ENCODE peak calls at places on chromosomes 16 and 17, in five cellular contexts. R is fibroblast of the aortic adventitia, W is right lobe of liver, V is SJCRH30, K is Peyer's patch. N is an unnamed sample.

GRCh38 chr16:30924086-30924714 is 828 bp downstream of the FBXL19 start:
- DNase-seq in V (no peak), R (no peak), K (no peak), W (no peak), N (peak; percentile 39)

GRCh38 chr17:20983359-20983637 is 59.5 kb downstream of the USP22 start:
- DNase-seq in K (no peak), R (no peak), W (no peak), V (no peak), N (no peak)

GRCh38 chr16:64253114-64253513 is 868.7 kb downstream of the CDH11 start:
- DNase-seq in W (no peak), R (no peak), K (no peak), V (no peak), N (no peak)

GRCh38 chr17:16269658-16270057 is 52.6 kb downstream of the PIGL start:
- DNase-seq in R (peak; percentile 78), K (no peak), W (no peak), V (no peak), N (no peak)

GRCh38 chr17:82836823-82837357 is 2.9 kb downstream of the ZNF750 start:
- DNase-seq in V (peak; percentile 96), K (no peak), W (no peak), R (no peak), N (no peak)

GRCh38 chr17:36972186-36972686 is 23.5 kb downstream of the AATF start:
- DNase-seq in W (no peak), R (no peak), V (no peak), K (no peak), N (no peak)

GRCh38 chr17:37737081-37737480 is 7.8 kb downstream of the HNF1B start:
- DNase-seq in R (no peak), K (no peak), V (no peak), W (no peak), N (no peak)

GRCh38 chr16:81703177-81704155 is 75.6 kb upstream of the PLCG2 start:
- DNase-seq in W (peak; percentile 43), K (peak; percentile 73), R (peak; percentile 84), V (peak; percentile 82), N (no peak)

GRCh38 chr16:17373533-17373932 is 97.2 kb downstream of the XYLT1 start:
- DNase-seq in V (no peak), K (no peak), R (no peak), W (no peak), N (no peak)

GRCh38 chr17:57823469-57824401 is 26.1 kb downstream of the MRPS23 start:
- DNase-seq in R (peak; percentile 21), K (no peak), V (no peak), W (no peak), N (no peak)

GRCh38 chr17:37494971-37495370 is 5.3 kb downstream of the DUSP14 start:
- DNase-seq in K (no peak), W (no peak), V (no peak), R (no peak), N (no peak)

GRCh38 chr17:47188266-47188665 is 829 bp downstream of the CDC27 start:
- DNase-seq in K (no peak), R (peak; percentile 65), V (no peak), W (no peak), N (no peak)

GRCh38 chr16:19232988-19233387 is 52.5 kb upstream of the CLEC19A start:
- DNase-seq in V (no peak), K (no peak), W (no peak), R (no peak), N (no peak)

GRCh38 chr16:24673155-24673554 is 56.3 kb upstream of the TNRC6A start:
- DNase-seq in V (no peak), K (no peak), W (no peak), R (no peak), N (no peak)

GRCh38 chr17:4130715-4131114 is 12.1 kb downstream of the ZZEF1 start:
- DNase-seq in K (no peak), V (no peak), R (peak; percentile 16), W (no peak), N (peak; percentile 64)

GRCh38 chr16:89037261-89038152 is 56.1 kb upstream of the ACSF3 start:
- DNase-seq in W (peak; percentile 60), K (no peak), R (peak; percentile 29), V (peak; percentile 46), N (no peak)

GRCh38 chr17:74361613-74362391 is at the start of gene BTBD17:
- DNase-seq in R (peak; percentile 13), K (peak; percentile 75), V (peak; percentile 28), W (peak; percentile 69), N (peak; percentile 54)

GRCh38 chr16:57846078-57846697 is 43.9 kb upstream of the KIFC3 start:
- DNase-seq in V (no peak), R (no peak), W (no peak), K (no peak), N (no peak)

GRCh38 chr17:57521606-57522435 is 223.3 kb downstream of the CCDC182 start:
- DNase-seq in V (no peak), W (no peak), K (no peak), R (no peak), N (no peak)

DNA sequence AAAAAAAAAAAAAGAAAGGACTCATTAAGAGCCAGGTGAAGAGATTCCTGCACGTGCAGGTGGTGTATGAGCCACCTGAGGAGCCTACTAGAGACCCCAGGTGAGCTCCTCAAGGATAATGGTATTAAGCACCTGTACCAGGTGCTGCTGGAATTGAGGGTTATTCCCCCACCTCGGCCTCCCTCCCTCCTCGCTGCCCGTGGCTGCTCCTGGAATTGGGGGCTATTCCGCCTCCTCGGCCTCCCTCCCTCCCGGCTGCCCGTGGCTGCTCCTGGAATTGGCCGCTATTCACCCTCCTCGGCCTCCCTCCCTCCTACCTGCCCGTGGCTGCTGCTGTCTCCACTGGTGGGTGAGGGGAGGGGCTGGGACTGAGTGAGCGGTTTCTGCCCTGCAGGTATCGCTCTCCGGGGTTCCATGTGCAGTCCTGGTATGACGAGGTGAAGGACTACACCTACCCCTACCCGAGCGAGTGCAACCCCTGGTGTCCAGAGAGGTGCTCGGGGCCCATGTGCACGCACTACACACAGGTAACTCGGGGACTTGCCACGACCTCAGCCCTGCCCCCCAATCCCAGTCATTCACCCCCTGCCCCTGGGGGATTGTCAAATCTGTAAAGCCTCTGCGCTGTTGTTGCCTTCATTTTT is 29.3 kb downstream of the CRISPLD2 start:
- DNase-seq in R (no peak), K (no peak), W (no peak), V (no peak), N (no peak)
- H3K4me3 ChIP-seq in R (no peak overlapping the region), K (no peak overlapping the region), W (no peak overlapping the region), V (no peak overlapping the region), N (no peak overlapping the region)

GRCh38 chr16:14307623-14308356 is 236.7 kb downstream of the MRTFB start:
- DNase-seq in K (no peak), V (peak; percentile 16), W (peak; percentile 73), R (peak; percentile 51), N (no peak)

GRCh38 chr16:14307059-14307531 is 236.0 kb downstream of the MRTFB start:
- DNase-seq in W (no peak), V (peak; percentile 17), K (no peak), R (no peak), N (no peak)

GRCh38 chr16:14304891-14305459 is 233.9 kb downstream of the MRTFB start:
- DNase-seq in K (no peak), R (no peak), W (peak; percentile 8), V (no peak), N (no peak)

GRCh38 chr16:14308357-14308723 is 237.2 kb downstream of the MRTFB start:
- DNase-seq in K (no peak), R (no peak), W (no peak), V (no peak), N (no peak)

DNA sequence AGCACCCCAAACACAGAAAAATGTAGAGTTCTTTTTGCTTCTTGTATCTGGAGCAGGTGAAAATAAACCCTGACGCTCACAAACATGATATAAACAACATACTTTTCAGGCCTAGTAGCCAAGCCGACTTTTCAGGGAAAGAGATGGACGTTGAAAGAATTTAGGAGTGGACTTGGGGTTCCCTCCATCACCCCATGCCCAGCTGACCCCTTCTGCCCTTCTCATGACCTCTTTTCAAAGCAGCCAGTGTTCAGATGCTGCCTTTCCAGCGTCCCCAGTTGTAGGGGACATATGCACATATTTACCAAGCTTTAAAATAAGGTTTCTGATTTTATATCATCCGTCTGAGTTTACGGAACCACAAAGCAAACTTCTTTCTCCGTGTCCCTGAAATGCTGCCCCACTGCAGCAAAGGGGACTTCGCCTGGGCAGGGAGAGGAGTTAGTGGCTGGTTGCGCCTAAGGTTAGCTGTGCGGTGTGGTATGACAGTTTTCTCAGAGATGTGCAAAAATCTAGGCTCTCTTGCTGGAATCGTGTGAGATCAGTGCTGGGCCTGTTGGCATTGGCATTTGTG is 235.5 kb downstream of the MRTFB start:
- DNase-seq in V (no peak), R (no peak), K (no peak), W (no peak), N (no peak)
- H3K4me3 ChIP-seq in V (no peak overlapping the region), R (no peak overlapping the region), K (no peak overlapping the region), W (no peak overlapping the region), N (no peak overlapping the region)

GRCh38 chr17:8150194-8151119 is 1.7 kb downstream of the PER1 start:
- DNase-seq in R (no peak), W (no peak), K (no peak), V (peak; percentile 80), N (no peak)

GRCh38 chr17:8148560-8148959 is 3.6 kb downstream of the PER1 start:
- DNase-seq in K (no peak), R (no peak), W (no peak), V (no peak), N (no peak)

GRCh38 chr17:8151120-8151640 is 1.0 kb downstream of the PER1 start:
- DNase-seq in R (peak; percentile 89), V (peak; percentile 83), W (peak; percentile 93), K (peak; percentile 83), N (peak; percentile 87)

GRCh38 chr17:8147805-8148404 is 4.3 kb downstream of the PER1 start:
- DNase-seq in W (no peak), K (no peak), V (no peak), R (no peak), N (no peak)

DNA sequence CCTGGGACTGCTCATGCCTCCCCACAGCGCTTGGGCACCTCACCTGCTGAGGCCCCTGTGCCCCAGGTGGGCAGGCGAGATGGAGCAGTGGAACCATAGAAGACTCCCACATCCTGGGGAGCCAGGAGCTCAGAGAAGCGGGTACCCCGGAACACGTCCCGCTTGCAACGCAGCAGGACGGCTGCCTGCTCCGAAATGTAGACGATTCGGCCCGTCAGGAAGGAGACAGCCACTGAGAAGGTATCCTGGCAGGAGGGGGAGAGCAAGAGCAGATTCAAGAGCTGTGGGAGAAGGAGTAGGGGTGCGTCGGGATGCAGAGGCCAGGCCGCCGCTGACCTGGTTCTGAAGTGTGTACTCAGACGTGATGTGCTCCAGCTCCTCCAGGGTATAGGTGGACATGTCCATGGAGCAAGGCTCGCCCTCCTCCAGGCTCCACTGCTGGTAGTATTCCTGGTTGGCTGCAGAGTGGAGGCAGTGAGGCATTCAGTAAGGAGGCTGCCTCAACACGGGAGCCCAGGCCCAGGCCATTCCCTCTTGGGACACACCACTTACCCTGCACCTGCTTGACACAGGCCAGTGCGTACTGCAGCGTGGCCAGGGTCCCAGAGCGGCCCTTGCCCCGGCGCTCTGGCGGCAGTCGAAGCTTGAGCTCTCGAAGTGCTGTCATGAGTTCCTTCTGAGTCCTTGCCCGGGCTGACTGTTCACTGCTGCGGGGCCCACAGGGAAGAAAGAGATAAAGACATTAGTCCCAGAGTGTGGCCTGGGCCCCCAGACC is 2.6 kb downstream of the PER1 start:
- DNase-seq in K (no peak), V (no peak), W (peak; percentile 46), R (no peak), N (no peak)
- H3K4me3 ChIP-seq in K (no peak overlapping the region), V (no peak overlapping the region), W (no peak overlapping the region), R (no peak overlapping the region), N (no peak overlapping the region)

GRCh38 chr16:1643521-1643920 is 31.4 kb downstream of the CRAMP1 start:
- DNase-seq in K (no peak), W (no peak), R (no peak), V (no peak), N (no peak)
- H3K4me3 ChIP-seq in K (no peak overlapping the region), W (no peak overlapping the region), R (no peak overlapping the region), V (no peak overlapping the region), N (no peak overlapping the region)

GRCh38 chr17:63279498-63280230 is 166.4 kb downstream of the CYB561 start:
- DNase-seq in K (no peak), R (peak; percentile 78), W (no peak), V (no peak), N (no peak)
- H3K4me3 ChIP-seq in K (no peak overlapping the region), R (no peak overlapping the region), W (no peak overlapping the region), V (no peak overlapping the region), N (no peak overlapping the region)

N was measured in colonic mucosa.